ENCODE peak calls at places on chromosomes 16 and 17, in four cellular contexts. R is endothelial cell, B is brain microvascular endothelial cell, O is choroid plexus epithelial cell. S is an unnamed sample.

GRCh38 chr16:88315543-88316105 is 67.1 kb upstream of the ZNF469 start:
- DNase-seq in R (peak; percentile 26), B (peak; percentile 48), O (peak; percentile 67), S (no peak)

GRCh38 chr17:28925912-28926365 is 23.1 kb upstream of the DHRS13 start:
- DNase-seq in R (no peak), B (peak; percentile 51), O (peak; percentile 87), S (no peak)

GRCh38 chr16:29926675-29927522 is 873 bp upstream of the KCTD13 start:
- DNase-seq in R (no peak), B (no peak), O (no peak), S (no peak)

GRCh38 chr17:80805032-80805751 is 186.4 kb upstream of the CHMP6 start:
- DNase-seq in R (no peak), B (no peak), O (peak; percentile 61), S (no peak)

GRCh38 chr17:63445571-63446217 is 412 bp downstream of the CYB561 start:
- DNase-seq in R (peak; percentile 77), B (no peak), O (peak; percentile 43), S (no peak)

GRCh38 chr17:61470530-61471136 is 18.4 kb downstream of the TBX4 start:
- DNase-seq in R (peak; percentile 37), B (no peak), O (no peak), S (no peak)

GRCh38 chr16:19842758-19843157 is 41.9 kb downstream of the GPRC5B start:
- DNase-seq in R (no peak), B (no peak), O (no peak), S (no peak)

GRCh38 chr16:69741951-69742904 is 12.5 kb downstream of the NOB1 start:
- DNase-seq in R (no peak), B (peak; percentile 57), O (peak; percentile 83), S (no peak)

GRCh38 chr16:23124315-23124714 is 24.9 kb downstream of the USP31 start:
- DNase-seq in R (no peak), B (peak; percentile 85), O (peak; percentile 84), S (no peak)

GRCh38 chr16:75306102-75306762 is 54.8 kb upstream of the BCAR1 start:
- DNase-seq in R (no peak), B (peak; percentile 52), O (no peak), S (no peak)

GRCh38 chr16:50548659-50549560 is 714 bp downstream of the NKD1 start:
- DNase-seq in R (peak; percentile 46), B (no peak), O (peak; percentile 11), S (no peak)

GRCh38 chr16:28089205-28089991 is 25.9 kb upstream of the GSG1L start:
- DNase-seq in R (no peak), B (no peak), O (no peak), S (no peak)

DNA sequence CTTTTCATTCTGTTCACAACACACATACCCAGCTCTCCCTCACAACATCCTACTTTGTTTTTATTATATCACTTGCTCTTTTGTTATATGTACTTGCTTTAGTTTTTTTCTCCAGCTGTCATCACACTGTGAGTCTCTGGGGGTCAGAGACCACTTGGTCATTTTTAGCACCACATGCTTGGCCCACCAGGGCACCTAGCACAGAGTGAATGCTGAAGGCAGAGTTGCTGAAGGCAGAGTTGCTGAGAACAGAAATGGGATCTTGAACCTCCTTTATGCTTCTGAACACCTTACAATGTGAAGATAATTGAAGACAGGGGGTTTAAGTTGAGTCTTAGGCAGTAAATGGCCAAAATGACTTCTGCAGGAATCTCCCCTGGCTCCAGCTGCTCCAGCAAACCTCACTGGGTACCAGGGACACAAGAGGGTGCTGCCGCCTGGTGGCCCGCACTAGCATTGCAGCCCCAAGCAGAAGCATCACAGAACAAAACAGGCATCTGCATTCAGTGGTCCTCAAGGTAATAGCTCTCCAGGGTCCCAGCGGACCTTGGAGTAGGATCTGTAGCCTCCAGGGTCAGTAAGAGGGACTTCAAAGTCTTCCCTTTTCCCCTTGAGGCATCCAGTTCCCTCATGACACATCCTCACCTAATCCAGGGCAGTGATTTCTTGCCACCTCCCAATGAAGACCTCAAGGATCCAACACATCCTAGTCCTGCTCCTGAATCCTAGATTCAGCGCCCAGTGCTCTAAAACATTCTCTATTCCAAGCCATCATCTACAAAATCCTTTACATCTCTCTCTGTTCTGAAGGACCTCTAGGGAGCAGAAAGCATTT is 1972.6 kb downstream of the TP53TG3F start:
- DNase-seq in R (no peak), B (no peak), O (no peak), S (no peak)
- TF ChIP-seq CTCF in R (peak; percentile 64), B (peak; percentile 55), O (peak; percentile 26), S (no peak)

DNA sequence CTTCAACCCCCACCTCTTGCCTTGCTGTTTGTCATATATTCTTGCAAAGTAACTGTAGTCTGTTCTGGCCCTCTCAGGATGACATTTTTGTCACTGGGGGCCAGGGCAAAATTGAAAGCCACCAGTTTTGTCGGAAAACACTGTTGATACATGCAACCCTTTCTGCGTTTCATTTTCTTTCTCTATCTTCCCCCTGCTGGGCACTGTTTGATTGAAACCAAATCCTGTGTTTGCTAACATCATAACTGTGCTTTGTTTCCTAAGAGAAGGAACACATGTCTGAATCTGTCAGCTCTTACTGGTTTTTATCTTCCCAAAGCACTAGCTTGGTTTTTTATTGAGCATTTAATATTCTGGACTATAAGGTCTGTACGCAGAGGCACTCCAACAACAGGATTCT is 11.7 kb upstream of the CPPED1 start:
- DNase-seq in R (no peak), B (no peak), O (peak; percentile 57), S (no peak)
- TF ChIP-seq CTCF in R (no peak), B (peak; percentile 19), O (peak; percentile 47), S (no peak)

DNA sequence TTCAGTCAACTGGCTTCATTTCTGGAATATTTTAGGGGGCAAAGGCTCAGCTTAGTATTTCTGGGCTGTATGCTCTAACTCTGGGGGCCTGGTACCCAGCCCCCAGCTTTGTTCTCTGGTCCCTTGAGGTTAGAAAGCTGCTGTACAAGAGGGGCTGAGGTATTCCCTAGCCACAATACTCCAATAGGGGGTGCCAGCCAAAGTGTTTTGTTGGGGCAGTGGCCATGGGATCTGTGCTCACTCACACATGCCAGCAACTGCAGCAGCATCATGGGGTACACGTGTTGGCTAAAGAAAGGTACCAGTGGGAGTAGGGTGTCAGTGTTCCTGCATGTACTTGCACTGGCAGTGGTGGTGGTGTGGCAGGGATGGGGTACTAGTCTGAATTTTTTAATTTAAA is 257.3 kb downstream of the CA10 start:
- DNase-seq in R (no peak), B (no peak), O (no peak), S (no peak)
- TF ChIP-seq CTCF in R (no peak), B (no peak), O (no peak), S (no peak)

DNA sequence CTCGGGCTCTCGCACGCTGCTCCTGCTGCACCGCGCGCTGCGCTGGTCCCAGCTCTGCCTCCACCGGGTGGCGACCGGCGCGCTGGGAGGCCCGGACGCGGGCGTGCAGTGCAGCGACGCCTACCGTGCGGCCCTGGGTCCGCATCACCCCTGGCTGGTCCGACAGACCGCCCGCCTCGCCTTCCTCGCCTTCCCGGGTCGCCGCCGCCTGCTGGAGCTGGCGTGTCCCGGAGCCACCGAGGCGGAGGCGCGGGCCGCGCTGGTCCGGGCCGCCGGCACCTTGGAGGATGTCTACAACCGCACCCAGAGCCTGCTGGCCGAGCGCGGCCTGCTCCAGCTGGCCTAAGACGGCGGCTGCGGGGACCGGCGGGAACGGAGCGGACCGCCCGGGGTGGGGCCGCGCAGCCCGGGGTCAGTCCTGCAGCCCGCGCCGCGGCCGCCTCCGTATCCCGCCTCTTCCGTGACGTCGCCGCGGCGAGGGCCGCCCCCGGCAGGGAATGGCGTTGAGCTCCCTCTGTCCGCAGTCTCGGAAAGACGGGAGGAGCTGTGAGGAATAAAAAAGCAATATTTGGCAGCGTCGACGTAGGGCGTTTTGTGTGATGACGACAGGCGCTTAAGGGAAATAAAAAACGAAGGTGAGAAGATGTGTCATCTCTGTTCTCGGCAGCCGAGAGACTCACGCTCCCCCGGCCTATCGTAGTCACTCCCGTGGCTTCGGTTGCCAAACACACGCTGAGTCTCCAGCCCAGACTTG is 1.4 kb downstream of the GLTPD2 start:
- DNase-seq in R (peak; percentile 87), B (peak; percentile 85), O (peak; percentile 87), S (no peak)
- TF ChIP-seq CTCF in R (peak; percentile 69), B (peak; percentile 56), O (peak; percentile 52), S (peak; percentile 26)

GRCh38 chr17:14469971-14470370 is 169.1 kb downstream of the HS3ST3B1 start:
- DNase-seq in R (no peak), B (no peak), O (no peak), S (no peak)

GRCh38 chr17:14471052-14471451 is 170.2 kb downstream of the HS3ST3B1 start:
- DNase-seq in R (no peak), B (peak; percentile 81), O (peak; percentile 89), S (no peak)

GRCh38 chr17:14468858-14469257 is 168.0 kb downstream of the HS3ST3B1 start:
- DNase-seq in R (no peak), B (no peak), O (no peak), S (no peak)

GRCh38 chr17:14470417-14470816 is 169.5 kb downstream of the HS3ST3B1 start:
- DNase-seq in R (no peak), B (no peak), O (no peak), S (no peak)

DNA sequence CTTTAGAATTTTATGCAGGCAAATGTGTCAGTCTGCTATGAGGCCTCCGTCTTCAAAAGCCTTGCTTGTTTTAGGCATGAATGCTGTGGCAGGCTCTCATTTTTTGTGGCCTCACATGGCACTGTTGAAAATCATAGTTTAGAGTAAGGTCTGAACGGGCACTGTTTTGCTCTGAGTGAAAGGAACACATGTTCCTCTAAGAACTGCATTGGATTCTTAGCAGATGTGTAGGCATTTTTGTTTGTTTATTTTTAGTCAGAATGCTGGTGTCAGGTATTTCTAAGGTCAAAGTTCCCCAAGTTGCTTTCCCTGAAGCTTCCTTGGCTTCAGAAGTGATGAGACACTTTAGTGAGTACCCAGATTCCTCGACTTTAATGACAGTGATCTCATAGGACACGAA is 173.7 kb downstream of the HS3ST3B1 start:
- DNase-seq in R (no peak), B (no peak), O (no peak), S (no peak)
- TF ChIP-seq CTCF in R (no peak), B (no peak), O (no peak), S (no peak)

GRCh38 chr17:73476890-73477350 is 165.1 kb upstream of the CDC42EP4 start:
- DNase-seq in R (no peak), B (no peak), O (no peak), S (no peak)

GRCh38 chr17:73481672-73482071 is 162.6 kb downstream of the SDK2 start:
- DNase-seq in R (no peak), B (no peak), O (peak; percentile 5), S (no peak)

GRCh38 chr17:73480740-73481139 is 163.5 kb downstream of the SDK2 start:
- DNase-seq in R (no peak), B (peak; percentile 3), O (peak; percentile 64), S (no peak)

GRCh38 chr17:73482251-73482661 is 162.0 kb downstream of the SDK2 start:
- DNase-seq in R (no peak), B (no peak), O (no peak), S (no peak)

GRCh38 chr17:73478768-73479424 is 165.3 kb downstream of the SDK2 start:
- DNase-seq in R (no peak), B (no peak), O (no peak), S (no peak)
- TF ChIP-seq CTCF in R (peak; percentile 28), B (no peak), O (peak; percentile 7), S (no peak)